ENCODE peak calls at places on chromosomes 13 and 19, in six cellular contexts. One of them, this sample, is unnamed.

GRCh38 chr19:37980419-37980975 is 73.5 kb downstream of the SIPA1L3 start:
- DNase-seq in stimulated activated CD4-positive, alpha-beta T cell treated with anti-CD3 and anti-CD28 coated beads, Interleukin-4, amount 100 ng/mL, for 24 hours: no peak
- DNase-seq in NCI-H524 treated with DMSO at 0.1 percent for 48 hours: no peak
- DNase-seq in CD8-positive, alpha-beta T cell: no peak
- DNase-seq in activated T-helper 9 cell treated with anti-CD3 and anti-CD28 coated beads, Interleukin-2, amount 50 U/mL, for 16 hours: no peak
- DNase-seq in fibroblast of gingiva: no peak
- DNase-seq in this sample: no peak

GRCh38 chr19:19385900-19386339 is 19.6 kb upstream of the GATAD2A start:
- DNase-seq in stimulated activated CD4-positive, alpha-beta T cell treated with anti-CD3 and anti-CD28 coated beads, Interleukin-4, amount 100 ng/mL, for 24 hours: peak; percentile 51
- DNase-seq in NCI-H524 treated with DMSO at 0.1 percent for 48 hours: no peak
- DNase-seq in CD8-positive, alpha-beta T cell: peak; percentile 80
- DNase-seq in activated T-helper 9 cell treated with anti-CD3 and anti-CD28 coated beads, Interleukin-2, amount 50 U/mL, for 16 hours: no peak
- DNase-seq in fibroblast of gingiva: no peak
- DNase-seq in this sample: no peak

GRCh38 chr19:18112989-18113478 is 15.5 kb downstream of the MAST3 start:
- DNase-seq in stimulated activated CD4-positive, alpha-beta T cell treated with anti-CD3 and anti-CD28 coated beads, Interleukin-4, amount 100 ng/mL, for 24 hours: peak; percentile 83
- DNase-seq in NCI-H524 treated with DMSO at 0.1 percent for 48 hours: peak; percentile 17
- DNase-seq in CD8-positive, alpha-beta T cell: peak; percentile 88
- DNase-seq in activated T-helper 9 cell treated with anti-CD3 and anti-CD28 coated beads, Interleukin-2, amount 50 U/mL, for 16 hours: peak; percentile 71
- DNase-seq in fibroblast of gingiva: peak; percentile 63
- DNase-seq in this sample: peak; percentile 72

GRCh38 chr19:5692785-5693194 is 2.7 kb downstream of the RPL36 start:
- DNase-seq in stimulated activated CD4-positive, alpha-beta T cell treated with anti-CD3 and anti-CD28 coated beads, Interleukin-4, amount 100 ng/mL, for 24 hours: no peak
- DNase-seq in NCI-H524 treated with DMSO at 0.1 percent for 48 hours: no peak
- DNase-seq in CD8-positive, alpha-beta T cell: no peak
- DNase-seq in activated T-helper 9 cell treated with anti-CD3 and anti-CD28 coated beads, Interleukin-2, amount 50 U/mL, for 16 hours: no peak
- DNase-seq in fibroblast of gingiva: no peak
- DNase-seq in this sample: no peak

GRCh38 chr13:97895383-97895782 is 58.1 kb upstream of the IPO5 start:
- DNase-seq in stimulated activated CD4-positive, alpha-beta T cell treated with anti-CD3 and anti-CD28 coated beads, Interleukin-4, amount 100 ng/mL, for 24 hours: no peak
- DNase-seq in NCI-H524 treated with DMSO at 0.1 percent for 48 hours: no peak
- DNase-seq in CD8-positive, alpha-beta T cell: no peak
- DNase-seq in activated T-helper 9 cell treated with anti-CD3 and anti-CD28 coated beads, Interleukin-2, amount 50 U/mL, for 16 hours: no peak
- DNase-seq in fibroblast of gingiva: no peak
- DNase-seq in this sample: no peak

GRCh38 chr19:23531231-23531790 is 136.0 kb upstream of the ZNF91 start:
- DNase-seq in stimulated activated CD4-positive, alpha-beta T cell treated with anti-CD3 and anti-CD28 coated beads, Interleukin-4, amount 100 ng/mL, for 24 hours: no peak
- DNase-seq in NCI-H524 treated with DMSO at 0.1 percent for 48 hours: no peak
- DNase-seq in CD8-positive, alpha-beta T cell: no peak
- DNase-seq in activated T-helper 9 cell treated with anti-CD3 and anti-CD28 coated beads, Interleukin-2, amount 50 U/mL, for 16 hours: no peak
- DNase-seq in fibroblast of gingiva: no peak
- DNase-seq in this sample: no peak

GRCh38 chr19:53365899-53366493 is 491 bp downstream of the ZNF525 start:
- DNase-seq in stimulated activated CD4-positive, alpha-beta T cell treated with anti-CD3 and anti-CD28 coated beads, Interleukin-4, amount 100 ng/mL, for 24 hours: peak; percentile 44
- DNase-seq in NCI-H524 treated with DMSO at 0.1 percent for 48 hours: no peak
- DNase-seq in CD8-positive, alpha-beta T cell: no peak
- DNase-seq in activated T-helper 9 cell treated with anti-CD3 and anti-CD28 coated beads, Interleukin-2, amount 50 U/mL, for 16 hours: peak; percentile 13
- DNase-seq in fibroblast of gingiva: peak; percentile 6
- DNase-seq in this sample: peak; percentile 15

GRCh38 chr13:67549331-67549730 is 319.2 kb upstream of the PCDH9 start:
- DNase-seq in stimulated activated CD4-positive, alpha-beta T cell treated with anti-CD3 and anti-CD28 coated beads, Interleukin-4, amount 100 ng/mL, for 24 hours: no peak
- DNase-seq in NCI-H524 treated with DMSO at 0.1 percent for 48 hours: no peak
- DNase-seq in CD8-positive, alpha-beta T cell: no peak
- DNase-seq in activated T-helper 9 cell treated with anti-CD3 and anti-CD28 coated beads, Interleukin-2, amount 50 U/mL, for 16 hours: no peak
- DNase-seq in fibroblast of gingiva: peak; percentile 66
- DNase-seq in this sample: peak; percentile 23

GRCh38 chr19:42965204-42965603 is 28.2 kb upstream of the PSG7 start:
- DNase-seq in stimulated activated CD4-positive, alpha-beta T cell treated with anti-CD3 and anti-CD28 coated beads, Interleukin-4, amount 100 ng/mL, for 24 hours: no peak
- DNase-seq in NCI-H524 treated with DMSO at 0.1 percent for 48 hours: no peak
- DNase-seq in CD8-positive, alpha-beta T cell: no peak
- DNase-seq in activated T-helper 9 cell treated with anti-CD3 and anti-CD28 coated beads, Interleukin-2, amount 50 U/mL, for 16 hours: no peak
- DNase-seq in fibroblast of gingiva: no peak
- DNase-seq in this sample: peak; percentile 69

GRCh38 chr13:50428183-50428877 is 413.1 kb downstream of the KCNRG start:
- DNase-seq in stimulated activated CD4-positive, alpha-beta T cell treated with anti-CD3 and anti-CD28 coated beads, Interleukin-4, amount 100 ng/mL, for 24 hours: peak; percentile 17
- DNase-seq in NCI-H524 treated with DMSO at 0.1 percent for 48 hours: no peak
- DNase-seq in CD8-positive, alpha-beta T cell: no peak
- DNase-seq in activated T-helper 9 cell treated with anti-CD3 and anti-CD28 coated beads, Interleukin-2, amount 50 U/mL, for 16 hours: no peak
- DNase-seq in fibroblast of gingiva: no peak
- DNase-seq in this sample: no peak

GRCh38 chr13:50189450-50189849 is 174.2 kb downstream of the KCNRG start:
- DNase-seq in stimulated activated CD4-positive, alpha-beta T cell treated with anti-CD3 and anti-CD28 coated beads, Interleukin-4, amount 100 ng/mL, for 24 hours: no peak
- DNase-seq in NCI-H524 treated with DMSO at 0.1 percent for 48 hours: no peak
- DNase-seq in CD8-positive, alpha-beta T cell: no peak
- DNase-seq in activated T-helper 9 cell treated with anti-CD3 and anti-CD28 coated beads, Interleukin-2, amount 50 U/mL, for 16 hours: no peak
- DNase-seq in fibroblast of gingiva: no peak
- DNase-seq in this sample: no peak

This sample was measured in AG10803.